ENCODE peak calls at places on chromosomes 16 and 17, in four cellular contexts. Y, K, W and J are unnamed samples.

GRCh38 chr16:73028263-73028662 is 19.7 kb downstream of the ZFHX3 start:
- DNase-seq in Y (no peak), K (no peak), W (peak), J (no peak)

GRCh38 chr17:73320601-73321264 is 8.9 kb upstream of the CDC42EP4 start:
- DNase-seq in Y (no peak), K (peak), W (no peak), J (no peak)

GRCh38 chr17:43905985-43906852 is 1.1 kb downstream of the MPP2 start:
- DNase-seq in Y (peak), K (peak), W (peak), J (peak)

GRCh38 chr16:67865318-67865717 is 7.5 kb upstream of the EDC4 start:
- DNase-seq in Y (no peak), K (peak), W (no peak), J (peak)

GRCh38 chr16:64417711-64418227 is 704.1 kb downstream of the CDH11 start:
- DNase-seq in Y (no peak), K (no peak), W (no peak), J (peak)

GRCh38 chr16:15765880-15766279 is 90.9 kb downstream of the MYH11 start:
- DNase-seq in Y (peak), K (peak), W (no peak), J (peak)

GRCh38 chr17:77455111-77455877 is 314.5 kb downstream of the SEC14L1 start:
- DNase-seq in Y (peak), K (no peak), W (peak), J (no peak)

GRCh38 chr17:80731255-80731840 is 186.7 kb downstream of the RPTOR start:
- DNase-seq in Y (no peak), K (no peak), W (no peak), J (no peak)

GRCh38 chr17:66438101-66438500 is 135.7 kb downstream of the PRKCA start:
- DNase-seq in Y (no peak), K (no peak), W (no peak), J (no peak)

GRCh38 chr16:90077757-90078593 is 844 bp upstream of the PRDM7 start:
- DNase-seq in Y (no peak), K (peak), W (no peak), J (peak)

GRCh38 chr16:2782583-2783351 is 4.6 kb downstream of the PRSS33 start:
- DNase-seq in Y (no peak), K (peak), W (peak), J (no peak)

GRCh38 chr16:67489401-67490083 is 6.2 kb upstream of the AGRP start:
- DNase-seq in Y (no peak), K (no peak), W (no peak), J (no peak)

GRCh38 chr17:13593757-13594156 is 8.0 kb downstream of the HS3ST3A1 start:
- DNase-seq in Y (no peak), K (no peak), W (no peak), J (peak)

GRCh38 chr17:27793168-27793905 is 7.0 kb downstream of the NOS2 start:
- DNase-seq in Y (no peak), K (peak), W (no peak), J (peak)

GRCh38 chr17:73066148-73066884 is 26.2 kb downstream of the SLC39A11 start:
- DNase-seq in Y (no peak), K (no peak), W (no peak), J (no peak)

GRCh38 chr17:82657926-82658325 is 9.7 kb upstream of the WDR45B start:
- DNase-seq in Y (no peak), K (no peak), W (peak), J (no peak)

GRCh38 chr16:66481081-66481942 is 54.2 kb downstream of the BEAN1 start:
- DNase-seq in Y (no peak), K (peak), W (peak), J (no peak)

GRCh38 chr16:51433597-51433996 is 282.5 kb upstream of the SALL1 start:
- DNase-seq in Y (no peak), K (no peak), W (no peak), J (no peak)

GRCh38 chr17:76710863-76711611 is at the start of gene MXRA7:
- DNase-seq in Y (peak), K (peak), W (peak), J (peak)

GRCh38 chr16:11511328-11511727 is 75.4 kb downstream of the LITAF start:
- DNase-seq in Y (no peak), K (no peak), W (no peak), J (no peak)

GRCh38 chr16:56201030-56201429 is 9.7 kb downstream of the GNAO1 start:
- DNase-seq in Y (no peak), K (no peak), W (no peak), J (no peak)

GRCh38 chr17:75490953-75491649 is 24.2 kb downstream of the CASKIN2 start:
- DNase-seq in Y (no peak), K (no peak), W (no peak), J (no peak)

GRCh38 chr17:8091033-8091687 is 3.6 kb upstream of the ALOX12B start:
- DNase-seq in Y (no peak), K (no peak), W (no peak), J (no peak)

GRCh38 chr17:30997842-30998241 is 27.0 kb downstream of the RNF135 start:
- DNase-seq in Y (no peak), K (no peak), W (no peak), J (no peak)

GRCh38 chr16:67666032-67666537 is 465 bp downstream of the ENKD1 start:
- DNase-seq in Y (peak), K (peak), W (no peak), J (peak)

GRCh38 chr17:17913695-17914332 is 58.4 kb downstream of the TOM1L2 start:
- DNase-seq in Y (peak), K (peak), W (peak), J (peak)

GRCh38 chr16:35463358-35463757 is 2003.9 kb downstream of the TP53TG3F start:
- DNase-seq in Y (no peak), K (no peak), W (no peak), J (no peak)

GRCh38 chr17:76681222-76682137 is 29.3 kb downstream of the MXRA7 start:
- DNase-seq in Y (peak), K (peak), W (peak), J (peak)

GRCh38 chr17:20179031-20179430 is 169.9 kb downstream of the SPECC1 start:
- DNase-seq in Y (no peak), K (no peak), W (no peak), J (no peak)

GRCh38 chr17:50699410-50699809 is 8.3 kb downstream of the ANKRD40 start:
- DNase-seq in Y (no peak), K (no peak), W (no peak), J (peak)